ENCODE peak calls at places on chromosomes 5 and 9, in seven cellular contexts. M, R, F, T, W, V and H are unnamed samples.
A peak's percentile ranks its signal among the peaks of the same experiment; 100 is the strongest.

GRCh38 chr9:135680091-135680490 is 17.0 kb downstream of the LCN9 start:
- DNase-seq in V (no peak), T (no peak), R (no peak), F (no peak), W (no peak), M (no peak), H (no peak)

GRCh38 chr5:134877159-134877558 is 3.0 kb downstream of the TXNDC15 start:
- DNase-seq in W (no peak), V (no peak), T (no peak), M (no peak), F (no peak), R (no peak), H (no peak)

GRCh38 chr5:180315762-180316212 is 23.9 kb upstream of the MAPK9 start:
- DNase-seq in W (peak; percentile 35), R (peak; percentile 51), T (peak; percentile 50), F (no peak), V (peak; percentile 69), M (peak; percentile 37), H (peak; percentile 74)

GRCh38 chr5:82599030-82599429 is 320.9 kb upstream of the RPS23 start:
- DNase-seq in V (peak; percentile 25), T (no peak), F (no peak), M (no peak), R (no peak), W (no peak), H (no peak)

GRCh38 chr5:113232246-113232645 is 202.5 kb downstream of the TSSK1B start:
- DNase-seq in R (no peak), M (no peak), V (no peak), W (no peak), T (no peak), F (no peak), H (no peak)

GRCh38 chr9:93060746-93061259 is 2.3 kb downstream of the SUSD3 start:
- DNase-seq in W (peak; percentile 41), M (no peak), V (no peak), T (no peak), F (no peak), R (no peak), H (no peak)

GRCh38 chr5:42595597-42595996 is 161.0 kb upstream of the CCDC152 start:
- DNase-seq in T (no peak), W (no peak), V (no peak), M (no peak), F (no peak), R (peak; percentile 9), H (no peak)

GRCh38 chr9:109556061-109556460 is 58.0 kb upstream of the PTPN3 start:
- DNase-seq in F (no peak), M (no peak), V (peak; percentile 98), R (peak; percentile 82), W (no peak), T (no peak), H (no peak)

GRCh38 chr5:115209279-115209678 is 39.6 kb upstream of the TRIM36 start:
- DNase-seq in M (no peak), V (peak; percentile 11), R (no peak), T (peak; percentile 57), W (peak; percentile 2), F (no peak), H (no peak)

GRCh38 chr9:98702340-98702739 is 6.4 kb downstream of the GABBR2 start:
- DNase-seq in V (no peak), W (no peak), R (no peak), M (no peak), F (no peak), T (no peak), H (no peak)

GRCh38 chr9:86944974-86945867 is 2.1 kb downstream of the GAS1 start:
- DNase-seq in W (peak; percentile 39), F (no peak), R (peak; percentile 59), V (no peak), M (no peak), T (peak; percentile 16), H (peak; percentile 52)

GRCh38 chr5:139116256-139116655 is 81.9 kb downstream of the SIL1 start:
- DNase-seq in R (no peak), F (no peak), V (no peak), W (no peak), M (no peak), T (no peak), H (no peak)

GRCh38 chr5:142881727-142882126 is 111.5 kb downstream of the ARHGAP26 start:
- DNase-seq in R (peak; percentile 72), T (no peak), V (no peak), M (no peak), W (no peak), F (no peak), H (peak; percentile 63)
- H2BK5ac ChIP-seq in R (no peak overlapping the region), T (no peak overlapping the region), V (no peak overlapping the region), M (no peak overlapping the region), W (no peak overlapping the region), F (no peak overlapping the region), H (no peak overlapping the region)

DNA sequence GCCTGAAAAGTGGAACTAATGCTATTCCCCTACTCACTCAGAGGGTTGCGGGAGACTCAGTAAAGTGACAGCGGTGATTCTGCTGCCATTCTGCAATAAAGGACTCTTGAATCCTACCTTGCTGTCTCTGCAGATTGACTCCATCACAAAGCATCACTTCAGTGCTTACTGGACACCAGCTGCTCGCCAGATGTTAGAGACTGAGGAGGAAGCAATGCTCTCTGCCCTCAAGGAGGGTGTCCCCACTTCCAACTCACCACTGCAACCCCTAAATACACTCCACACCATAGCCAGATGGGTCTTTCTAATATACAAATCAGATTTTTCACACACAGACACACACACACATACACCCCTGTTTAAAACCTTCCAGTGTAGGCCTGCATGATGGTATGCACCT is 21.4 kb downstream of the TTLL11 start:
- DNase-seq in T (no peak), R (no peak), M (no peak), W (no peak), F (no peak), V (no peak), H (no peak)
- H2BK5ac ChIP-seq in T (no peak overlapping the region), R (no peak overlapping the region), M (no peak overlapping the region), W (no peak overlapping the region), F (no peak overlapping the region), V (no peak overlapping the region), H (no peak overlapping the region)

GRCh38 chr5:95838001-95838520 is 15.5 kb upstream of the GLRX start:
- DNase-seq in V (no peak), M (no peak), W (no peak), R (no peak), T (no peak), F (no peak), H (no peak)
- H2BK5ac ChIP-seq in V (no peak overlapping the region), M (no peak overlapping the region), W (no peak overlapping the region), R (no peak overlapping the region), T (no peak overlapping the region), F (no peak overlapping the region), H (no peak overlapping the region)

GRCh38 chr5:90424245-90424644 is 14.7 kb upstream of the CETN3 start:
- DNase-seq in T (no peak), W (no peak), R (no peak), V (no peak), M (no peak), F (no peak), H (no peak)
- H2BK5ac ChIP-seq in T (no peak overlapping the region), W (no peak overlapping the region), R (no peak overlapping the region), V (no peak overlapping the region), M (no peak overlapping the region), F (no peak overlapping the region), H (no peak overlapping the region)

DNA sequence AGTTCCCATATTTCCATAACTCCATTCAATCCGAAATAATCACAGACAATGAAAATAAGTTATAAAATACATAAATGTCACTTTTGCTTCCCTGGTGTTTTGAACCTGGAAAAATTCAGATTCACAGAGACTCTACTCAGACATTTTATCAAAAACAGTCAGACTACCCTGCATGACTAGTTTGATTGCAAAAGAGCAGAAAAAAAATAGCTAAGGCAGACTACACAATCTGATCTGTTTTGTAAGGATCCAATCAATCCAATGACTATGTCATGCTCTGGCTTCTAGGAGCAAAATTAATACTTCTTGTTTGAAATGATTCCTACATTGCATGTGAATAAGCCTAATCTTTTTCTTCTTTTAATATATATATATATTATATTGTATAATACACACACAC is 1262.6 kb downstream of the EFNA5 start:
- DNase-seq in V (no peak), F (no peak), T (no peak), M (no peak), W (no peak), R (no peak), H (no peak)
- H2BK5ac ChIP-seq in V (no peak overlapping the region), F (no peak overlapping the region), T (no peak overlapping the region), M (no peak overlapping the region), W (no peak overlapping the region), R (no peak overlapping the region), H (no peak overlapping the region)

GRCh38 chr9:127993721-127994120 is 12.9 kb upstream of the EEIG1 start:
- DNase-seq in M (no peak), V (no peak), T (no peak), W (no peak), F (no peak), R (no peak), H (no peak)

GRCh38 chr9:127990539-127990938 is 9.8 kb upstream of the EEIG1 start:
- DNase-seq in W (no peak), R (no peak), T (no peak), F (no peak), M (no peak), V (no peak), H (no peak)

GRCh38 chr9:127989094-127989493 is 8.3 kb upstream of the EEIG1 start:
- DNase-seq in W (no peak), T (no peak), M (no peak), V (no peak), R (no peak), F (no peak), H (no peak)

GRCh38 chr9:127991757-127992274 is 11.0 kb upstream of the EEIG1 start:
- DNase-seq in V (no peak), T (no peak), W (no peak), M (no peak), F (no peak), R (no peak), H (no peak)

DNA sequence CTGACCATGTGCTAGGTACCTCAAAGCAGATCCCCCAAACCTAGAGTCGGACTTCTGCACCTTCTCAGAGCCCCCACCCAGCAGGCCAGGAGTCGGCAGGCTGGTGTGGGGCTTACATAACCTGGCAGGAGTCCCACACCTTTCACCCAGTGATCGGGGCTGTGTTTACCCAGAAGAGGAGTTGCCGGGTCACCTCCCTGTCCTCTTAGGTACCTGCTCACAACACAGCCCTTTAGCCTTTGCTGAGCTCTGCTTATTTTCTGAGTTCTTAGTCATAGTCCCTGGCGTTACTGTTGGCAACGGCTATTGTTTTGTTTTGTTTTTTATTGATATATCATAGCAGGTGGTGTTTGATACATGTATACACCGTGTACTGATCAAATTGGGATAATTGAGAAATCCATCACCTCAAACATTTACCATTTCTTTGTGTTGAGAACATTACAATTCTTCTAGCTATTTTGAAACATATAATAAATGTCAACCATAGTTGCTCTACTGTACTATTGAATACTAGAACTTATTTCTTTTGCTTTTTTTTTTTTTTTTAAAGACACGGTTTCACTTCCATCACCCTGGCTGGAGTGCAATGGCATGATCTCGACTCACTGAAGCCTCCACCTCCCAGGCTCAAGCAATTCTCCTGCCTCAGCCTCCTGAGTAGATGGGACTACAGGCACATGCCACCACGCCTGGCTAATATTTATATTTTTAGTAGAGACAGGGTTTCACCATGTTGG is 10.4 kb upstream of the EEIG1 start:
- DNase-seq in V (peak; percentile 19), T (no peak), F (no peak), R (no peak), M (no peak), W (no peak), H (no peak)
- H2BK5ac ChIP-seq in V (no peak overlapping the region), T (no peak overlapping the region), F (no peak overlapping the region), R (no peak overlapping the region), M (no peak overlapping the region), W (no peak overlapping the region), H (no peak overlapping the region)